ENCODE peak calls at places on chromosomes 2 and 18, in six cellular contexts. One of them, this sample, is unnamed.

GRCh38 chr2:52862801-52863200 is 904.8 kb upstream of the CHAC2 start:
- DNase-seq in prostate gland: no peak
- DNase-seq in ovary: no peak
- DNase-seq in K562: no peak
- DNase-seq in IMR-90: peak; percentile 69
- DNase-seq in thyroid gland: no peak
- DNase-seq in this sample: no peak

GRCh38 chr2:171687287-171688128 is at the start of gene DYNC1I2:
- DNase-seq in ovary: peak; percentile 90
- DNase-seq in K562: peak; percentile 89
- DNase-seq in prostate gland: peak; percentile 93
- DNase-seq in IMR-90: peak; percentile 97
- DNase-seq in thyroid gland: peak; percentile 91
- DNase-seq in this sample: peak; percentile 91

GRCh38 chr2:239958366-239958765 is 66.8 kb downstream of the NDUFA10 start:
- DNase-seq in K562: no peak
- DNase-seq in thyroid gland: no peak
- DNase-seq in IMR-90: no peak
- DNase-seq in ovary: peak; percentile 33
- DNase-seq in prostate gland: no peak
- DNase-seq in this sample: no peak

GRCh38 chr2:118738524-118739308 is 108.7 kb downstream of the EN1 start:
- DNase-seq in prostate gland: no peak
- DNase-seq in K562: peak; percentile 62
- DNase-seq in thyroid gland: peak; percentile 4
- DNase-seq in ovary: no peak
- DNase-seq in IMR-90: peak; percentile 98
- DNase-seq in this sample: no peak

GRCh38 chr2:147689510-147689909 is 155.3 kb upstream of the ACVR2A start:
- DNase-seq in ovary: no peak
- DNase-seq in prostate gland: no peak
- DNase-seq in IMR-90: no peak
- DNase-seq in K562: no peak
- DNase-seq in thyroid gland: no peak
- DNase-seq in this sample: no peak

GRCh38 chr2:42862669-42863185 is 70.3 kb upstream of the HAAO start:
- DNase-seq in prostate gland: no peak
- DNase-seq in K562: no peak
- DNase-seq in IMR-90: no peak
- DNase-seq in ovary: no peak
- DNase-seq in thyroid gland: no peak
- DNase-seq in this sample: no peak

GRCh38 chr18:35387367-35387685 is 10.2 kb upstream of the ZNF396 start:
- DNase-seq in thyroid gland: no peak
- DNase-seq in prostate gland: no peak
- DNase-seq in ovary: no peak
- DNase-seq in IMR-90: peak; percentile 46
- DNase-seq in K562: no peak
- DNase-seq in this sample: no peak

GRCh38 chr2:240689975-240690374 is 1.7 kb upstream of the AQP12A start:
- DNase-seq in prostate gland: no peak
- DNase-seq in ovary: no peak
- DNase-seq in IMR-90: no peak
- DNase-seq in K562: no peak
- DNase-seq in thyroid gland: no peak
- DNase-seq in this sample: no peak

GRCh38 chr2:215540646-215541045 is 104.8 kb upstream of the FN1 start:
- DNase-seq in K562: no peak
- DNase-seq in IMR-90: peak; percentile 97
- DNase-seq in ovary: no peak
- DNase-seq in thyroid gland: no peak
- DNase-seq in prostate gland: no peak
- DNase-seq in this sample: no peak

GRCh38 chr18:79345366-79345765 is 50.4 kb upstream of the NFATC1 start:
- DNase-seq in prostate gland: no peak
- DNase-seq in thyroid gland: no peak
- DNase-seq in ovary: no peak
- DNase-seq in K562: no peak
- DNase-seq in IMR-90: no peak
- DNase-seq in this sample: no peak

GRCh38 chr18:25284861-25285574 is 66.9 kb downstream of the ZNF521 start:
- DNase-seq in thyroid gland: no peak
- DNase-seq in K562: no peak
- DNase-seq in prostate gland: no peak
- DNase-seq in IMR-90: peak; percentile 41
- DNase-seq in ovary: peak; percentile 43
- DNase-seq in this sample: no peak

GRCh38 chr2:47359375-47359868 is 43.5 kb upstream of the MSH2 start:
- DNase-seq in ovary: no peak
- DNase-seq in prostate gland: no peak
- DNase-seq in IMR-90: no peak
- DNase-seq in thyroid gland: no peak
- DNase-seq in K562: peak; percentile 46
- DNase-seq in this sample: no peak

GRCh38 chr2:30404354-30405265 is 42.4 kb upstream of the LCLAT1 start:
- DNase-seq in thyroid gland: peak; percentile 29
- DNase-seq in IMR-90: peak; percentile 82
- DNase-seq in prostate gland: no peak
- DNase-seq in ovary: peak; percentile 72
- DNase-seq in K562: no peak
- DNase-seq in this sample: no peak

GRCh38 chr2:134706587-134707329 is 12.0 kb downstream of the TMEM163 start:
- DNase-seq in thyroid gland: no peak
- DNase-seq in ovary: no peak
- DNase-seq in prostate gland: no peak
- DNase-seq in IMR-90: no peak
- DNase-seq in K562: peak; percentile 60
- DNase-seq in this sample: no peak

GRCh38 chr18:58611471-58612131 is 17.3 kb downstream of the ALPK2 start:
- DNase-seq in thyroid gland: no peak
- DNase-seq in ovary: no peak
- DNase-seq in prostate gland: no peak
- DNase-seq in K562: no peak
- DNase-seq in IMR-90: no peak
- DNase-seq in this sample: no peak

GRCh38 chr18:45938488-45938935 is 28.6 kb downstream of the EPG5 start:
- DNase-seq in prostate gland: no peak
- DNase-seq in ovary: no peak
- DNase-seq in IMR-90: no peak
- DNase-seq in K562: no peak
- DNase-seq in thyroid gland: no peak
- DNase-seq in this sample: no peak

GRCh38 chr2:132804045-132804444 is 134.0 kb upstream of the LYPD1 start:
- DNase-seq in prostate gland: no peak
- DNase-seq in K562: no peak
- DNase-seq in ovary: no peak
- DNase-seq in thyroid gland: no peak
- DNase-seq in IMR-90: peak; percentile 86
- DNase-seq in this sample: no peak

GRCh38 chr2:232273903-232274598 is 104.5 kb upstream of the ALPP start:
- DNase-seq in thyroid gland: no peak
- DNase-seq in K562: no peak
- DNase-seq in prostate gland: no peak
- DNase-seq in ovary: no peak
- DNase-seq in IMR-90: no peak
- DNase-seq in this sample: no peak

GRCh38 chr2:10620481-10620880 is 69.3 kb downstream of the NOL10 start:
- DNase-seq in thyroid gland: no peak
- DNase-seq in IMR-90: peak; percentile 94
- DNase-seq in K562: no peak
- DNase-seq in ovary: no peak
- DNase-seq in prostate gland: no peak
- DNase-seq in this sample: no peak

GRCh38 chr2:121355488-121355887 is 70.5 kb upstream of the TFCP2L1 start:
- DNase-seq in IMR-90: no peak
- DNase-seq in ovary: no peak
- DNase-seq in prostate gland: peak; percentile 78
- DNase-seq in thyroid gland: no peak
- DNase-seq in K562: no peak
- DNase-seq in this sample: no peak

GRCh38 chr18:57813245-57813644 is 10.1 kb upstream of the ATP8B1 start:
- DNase-seq in K562: no peak
- DNase-seq in ovary: no peak
- DNase-seq in IMR-90: peak; percentile 99
- DNase-seq in prostate gland: no peak
- DNase-seq in thyroid gland: no peak
- DNase-seq in this sample: no peak

GRCh38 chr2:62071126-62071598 is 124.8 kb upstream of the B3GNT2 start:
- DNase-seq in IMR-90: no peak
- DNase-seq in ovary: no peak
- DNase-seq in prostate gland: no peak
- DNase-seq in K562: no peak
- DNase-seq in thyroid gland: no peak
- DNase-seq in this sample: no peak

GRCh38 chr18:67515987-67516431 is 511 bp downstream of the DSEL start:
- DNase-seq in K562: peak; percentile 53
- DNase-seq in IMR-90: peak; percentile 85
- DNase-seq in thyroid gland: peak; percentile 91
- DNase-seq in ovary: peak; percentile 92
- DNase-seq in prostate gland: peak; percentile 89
- DNase-seq in this sample: peak; percentile 93

GRCh38 chr2:72965016-72965415 is 47.7 kb downstream of the EMX1 start:
- DNase-seq in IMR-90: no peak
- DNase-seq in K562: no peak
- DNase-seq in ovary: no peak
- DNase-seq in thyroid gland: no peak
- DNase-seq in prostate gland: no peak
- DNase-seq in this sample: peak; percentile 39

GRCh38 chr18:80253871-80254492 is 6.7 kb upstream of the PARD6G start:
- DNase-seq in K562: peak; percentile 37
- DNase-seq in ovary: peak; percentile 36
- DNase-seq in prostate gland: no peak
- DNase-seq in thyroid gland: no peak
- DNase-seq in IMR-90: no peak
- DNase-seq in this sample: no peak

GRCh38 chr18:79203017-79203605 is 133.9 kb downstream of the ATP9B start:
- DNase-seq in prostate gland: no peak
- DNase-seq in K562: no peak
- DNase-seq in thyroid gland: no peak
- DNase-seq in IMR-90: peak; percentile 50
- DNase-seq in ovary: no peak
- DNase-seq in this sample: no peak

GRCh38 chr2:177474904-177475474 is 82.4 kb downstream of the AGPS start:
- DNase-seq in prostate gland: no peak
- DNase-seq in ovary: no peak
- DNase-seq in K562: no peak
- DNase-seq in thyroid gland: no peak
- DNase-seq in IMR-90: peak; percentile 52
- DNase-seq in this sample: no peak

GRCh38 chr2:236768393-236769140 is 198.9 kb downstream of the ACKR3 start:
- DNase-seq in IMR-90: peak; percentile 14
- DNase-seq in thyroid gland: no peak
- DNase-seq in ovary: no peak
- DNase-seq in prostate gland: no peak
- DNase-seq in K562: no peak
- DNase-seq in this sample: no peak

GRCh38 chr2:95056461-95057459 is 31.3 kb downstream of the MAL start:
- DNase-seq in IMR-90: peak; percentile 13
- DNase-seq in thyroid gland: peak; percentile 64
- DNase-seq in ovary: no peak
- DNase-seq in K562: no peak
- DNase-seq in prostate gland: no peak
- DNase-seq in this sample: no peak

GRCh38 chr2:147013696-147014392 is 831.0 kb upstream of the ACVR2A start:
- DNase-seq in thyroid gland: no peak
- DNase-seq in IMR-90: no peak
- DNase-seq in K562: no peak
- DNase-seq in ovary: no peak
- DNase-seq in prostate gland: no peak
- DNase-seq in this sample: no peak

GRCh38 chr2:170928036-170928823 is 823 bp upstream of the GORASP2 start:
- DNase-seq in IMR-90: peak; percentile 31
- DNase-seq in thyroid gland: peak; percentile 17
- DNase-seq in prostate gland: no peak
- DNase-seq in K562: peak; percentile 40
- DNase-seq in ovary: peak; percentile 44
- DNase-seq in this sample: no peak

GRCh38 chr2:11466307-11467125 is 555 bp upstream of the E2F6 start:
- DNase-seq in thyroid gland: peak; percentile 28
- DNase-seq in prostate gland: no peak
- DNase-seq in IMR-90: no peak
- DNase-seq in K562: no peak
- DNase-seq in ovary: no peak
- DNase-seq in this sample: peak; percentile 44

GRCh38 chr2:202023198-202023903 is 10.3 kb upstream of the FZD7 start:
- DNase-seq in thyroid gland: peak; percentile 79
- DNase-seq in ovary: no peak
- DNase-seq in K562: no peak
- DNase-seq in prostate gland: no peak
- DNase-seq in IMR-90: no peak
- DNase-seq in this sample: no peak
- TF ChIP-seq CTCF in thyroid gland: no peak
- TF ChIP-seq CTCF in ovary: no peak
- TF ChIP-seq CTCF in K562: no peak
- TF ChIP-seq CTCF in prostate gland: no peak
- TF ChIP-seq CTCF in IMR-90: no peak
- TF ChIP-seq CTCF in this sample: no peak

GRCh38 chr2:85708641-85709040 is 14.5 kb downstream of the GNLY start:
- DNase-seq in ovary: no peak
- DNase-seq in thyroid gland: peak; percentile 66
- DNase-seq in K562: no peak
- DNase-seq in IMR-90: no peak
- DNase-seq in prostate gland: no peak
- DNase-seq in this sample: no peak
- TF ChIP-seq POLR2A in ovary: no peak
- TF ChIP-seq POLR2A in thyroid gland: peak; percentile 40
- TF ChIP-seq POLR2A in K562: no peak
- TF ChIP-seq POLR2A in IMR-90: no peak
- TF ChIP-seq POLR2A in prostate gland: no peak
- TF ChIP-seq POLR2A in this sample: peak; percentile 24

GRCh38 chr2:176093145-176093888 is 796 bp downstream of the HOXD13 start:
- DNase-seq in thyroid gland: no peak
- DNase-seq in ovary: no peak
- DNase-seq in prostate gland: no peak
- DNase-seq in IMR-90: no peak
- DNase-seq in K562: no peak
- DNase-seq in this sample: no peak
- H3K4me3 ChIP-seq in thyroid gland: no peak overlapping the region
- H3K4me3 ChIP-seq in ovary: peak overlapping the region; percentile 7
- H3K4me3 ChIP-seq in prostate gland: peak overlapping the region; percentile 42
- H3K4me3 ChIP-seq in IMR-90: no peak overlapping the region
- H3K4me3 ChIP-seq in K562: no peak overlapping the region
- H3K4me3 ChIP-seq in this sample: no peak overlapping the region

GRCh38 chr2:205903549-205904129 is 182.3 kb downstream of the INO80D start:
- DNase-seq in ovary: no peak
- DNase-seq in K562: peak; percentile 44
- DNase-seq in thyroid gland: no peak
- DNase-seq in prostate gland: no peak
- DNase-seq in IMR-90: no peak
- DNase-seq in this sample: peak; percentile 69
- TF ChIP-seq CTCF in ovary: no peak
- TF ChIP-seq CTCF in K562: peak; percentile 54
- TF ChIP-seq CTCF in thyroid gland: no peak
- TF ChIP-seq CTCF in prostate gland: no peak
- TF ChIP-seq CTCF in IMR-90: peak; percentile 16
- TF ChIP-seq CTCF in this sample: peak; percentile 70